ENCODE peak calls at places on chromosomes 16 and 17, in six cellular contexts. One of them, this sample, is unnamed.

GRCh38 chr17:81708739-81709185 is 3.3 kb upstream of the SLC25A10 start:
- DNase-seq in A549: no peak
- DNase-seq in NB4: no peak
- DNase-seq in endothelial cell of umbilical vein: no peak
- DNase-seq in GM12878: no peak
- DNase-seq in HepG2: no peak
- DNase-seq in this sample: no peak

GRCh38 chr17:49696233-49696761 is 11.5 kb downstream of the SLC35B1 start:
- DNase-seq in A549: no peak
- DNase-seq in NB4: peak; percentile 80
- DNase-seq in endothelial cell of umbilical vein: no peak
- DNase-seq in GM12878: peak; percentile 72
- DNase-seq in HepG2: no peak
- DNase-seq in this sample: no peak

GRCh38 chr17:14301279-14301760 is 439 bp downstream of the HS3ST3B1 start:
- DNase-seq in A549: no peak
- DNase-seq in NB4: no peak
- DNase-seq in endothelial cell of umbilical vein: no peak
- DNase-seq in GM12878: no peak
- DNase-seq in HepG2: no peak
- DNase-seq in this sample: peak; percentile 15

GRCh38 chr17:72614871-72615626 is 477.4 kb downstream of the SLC39A11 start:
- DNase-seq in A549: peak; percentile 95
- DNase-seq in NB4: no peak
- DNase-seq in endothelial cell of umbilical vein: no peak
- DNase-seq in GM12878: no peak
- DNase-seq in HepG2: peak; percentile 98
- DNase-seq in this sample: no peak

GRCh38 chr17:42653179-42654124 is 5.6 kb upstream of the TUBG2 start:
- DNase-seq in A549: no peak
- DNase-seq in NB4: no peak
- DNase-seq in endothelial cell of umbilical vein: peak; percentile 39
- DNase-seq in GM12878: no peak
- DNase-seq in HepG2: no peak
- DNase-seq in this sample: peak; percentile 45

GRCh38 chr16:74071996-74072559 is 224.5 kb upstream of the PSMD7 start:
- DNase-seq in A549: no peak
- DNase-seq in NB4: no peak
- DNase-seq in endothelial cell of umbilical vein: no peak
- DNase-seq in GM12878: no peak
- DNase-seq in HepG2: no peak
- DNase-seq in this sample: no peak

GRCh38 chr17:78128616-78129384 is at the start of gene TMC6:
- DNase-seq in A549: peak; percentile 56
- DNase-seq in NB4: peak; percentile 85
- DNase-seq in endothelial cell of umbilical vein: peak; percentile 42
- DNase-seq in GM12878: no peak
- DNase-seq in HepG2: peak; percentile 87
- DNase-seq in this sample: peak; percentile 94

GRCh38 chr17:28317965-28318758 is 838 bp upstream of the TMEM97 start:
- DNase-seq in A549: no peak
- DNase-seq in NB4: peak; percentile 55
- DNase-seq in endothelial cell of umbilical vein: peak; percentile 6
- DNase-seq in GM12878: no peak
- DNase-seq in HepG2: no peak
- DNase-seq in this sample: peak; percentile 61

GRCh38 chr16:85401917-85402766 is 211.0 kb upstream of the GSE1 start:
- DNase-seq in A549: no peak
- DNase-seq in NB4: no peak
- DNase-seq in endothelial cell of umbilical vein: no peak
- DNase-seq in GM12878: no peak
- DNase-seq in HepG2: no peak
- DNase-seq in this sample: no peak

GRCh38 chr16:65621640-65622039 is 499.8 kb upstream of the CDH11 start:
- DNase-seq in A549: no peak
- DNase-seq in NB4: no peak
- DNase-seq in endothelial cell of umbilical vein: no peak
- DNase-seq in GM12878: no peak
- DNase-seq in HepG2: no peak
- DNase-seq in this sample: no peak

GRCh38 chr17:79282294-79282693 is 207.7 kb downstream of the ENGASE start:
- DNase-seq in A549: no peak
- DNase-seq in NB4: no peak
- DNase-seq in endothelial cell of umbilical vein: no peak
- DNase-seq in GM12878: no peak
- DNase-seq in HepG2: no peak
- DNase-seq in this sample: no peak

GRCh38 chr16:80189481-80190163 is 351.2 kb upstream of the DYNLRB2 start:
- DNase-seq in A549: no peak
- DNase-seq in NB4: no peak
- DNase-seq in endothelial cell of umbilical vein: no peak
- DNase-seq in GM12878: no peak
- DNase-seq in HepG2: no peak
- DNase-seq in this sample: no peak

GRCh38 chr17:32564325-32564724 is 77.5 kb downstream of the CDK5R1 start:
- DNase-seq in A549: no peak
- DNase-seq in NB4: no peak
- DNase-seq in endothelial cell of umbilical vein: no peak
- DNase-seq in GM12878: no peak
- DNase-seq in HepG2: no peak
- DNase-seq in this sample: no peak

GRCh38 chr16:85216522-85217375 is 104.5 kb upstream of the CIBAR2 start:
- DNase-seq in A549: no peak
- DNase-seq in NB4: no peak
- DNase-seq in endothelial cell of umbilical vein: no peak
- DNase-seq in GM12878: no peak
- DNase-seq in HepG2: no peak
- DNase-seq in this sample: peak; percentile 82

DNA sequence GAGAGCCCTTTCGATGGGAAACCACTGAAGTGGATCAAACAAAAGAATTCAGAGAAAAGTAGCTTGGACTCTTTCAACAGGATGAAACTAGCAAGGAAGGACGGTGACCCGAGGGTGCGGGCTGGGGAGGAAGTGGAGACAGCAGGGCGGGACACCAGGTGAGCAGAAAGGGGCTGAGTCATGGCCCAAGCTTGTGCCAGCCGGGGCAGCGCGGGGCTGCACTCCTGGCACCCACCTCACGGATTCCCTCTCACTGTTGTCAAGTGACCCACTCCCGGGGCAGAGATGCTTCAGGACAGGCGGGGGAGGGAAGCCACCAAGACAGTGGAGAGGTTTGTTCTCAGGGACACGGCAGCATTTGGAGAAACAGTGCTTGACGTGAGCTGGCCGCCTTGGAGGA is 10.7 kb upstream of the RNF222 start:
- DNase-seq in A549: peak; percentile 44
- DNase-seq in NB4: no peak
- DNase-seq in endothelial cell of umbilical vein: no peak
- DNase-seq in GM12878: no peak
- DNase-seq in HepG2: peak; percentile 41
- DNase-seq in this sample: no peak
- TF ChIP-seq MYC in A549: no peak
- TF ChIP-seq MYC in NB4: no peak
- TF ChIP-seq MYC in endothelial cell of umbilical vein: no peak
- TF ChIP-seq MYC in GM12878: no peak
- TF ChIP-seq MYC in HepG2: no peak
- TF ChIP-seq MYC in this sample: no peak

GRCh38 chr16:11511801-11512200 is 74.9 kb downstream of the LITAF start:
- DNase-seq in A549: no peak
- DNase-seq in NB4: no peak
- DNase-seq in endothelial cell of umbilical vein: no peak
- DNase-seq in GM12878: no peak
- DNase-seq in HepG2: no peak
- DNase-seq in this sample: no peak

GRCh38 chr16:11511328-11511727 is 75.4 kb downstream of the LITAF start:
- DNase-seq in A549: no peak
- DNase-seq in NB4: no peak
- DNase-seq in endothelial cell of umbilical vein: no peak
- DNase-seq in GM12878: no peak
- DNase-seq in HepG2: no peak
- DNase-seq in this sample: no peak

GRCh38 chr16:11507991-11508390 is 78.7 kb downstream of the LITAF start:
- DNase-seq in A549: no peak
- DNase-seq in NB4: no peak
- DNase-seq in endothelial cell of umbilical vein: no peak
- DNase-seq in GM12878: no peak
- DNase-seq in HepG2: no peak
- DNase-seq in this sample: no peak

GRCh38 chr16:11507350-11507749 is 79.4 kb downstream of the LITAF start:
- DNase-seq in A549: no peak
- DNase-seq in NB4: no peak
- DNase-seq in endothelial cell of umbilical vein: no peak
- DNase-seq in GM12878: no peak
- DNase-seq in HepG2: no peak
- DNase-seq in this sample: no peak

DNA sequence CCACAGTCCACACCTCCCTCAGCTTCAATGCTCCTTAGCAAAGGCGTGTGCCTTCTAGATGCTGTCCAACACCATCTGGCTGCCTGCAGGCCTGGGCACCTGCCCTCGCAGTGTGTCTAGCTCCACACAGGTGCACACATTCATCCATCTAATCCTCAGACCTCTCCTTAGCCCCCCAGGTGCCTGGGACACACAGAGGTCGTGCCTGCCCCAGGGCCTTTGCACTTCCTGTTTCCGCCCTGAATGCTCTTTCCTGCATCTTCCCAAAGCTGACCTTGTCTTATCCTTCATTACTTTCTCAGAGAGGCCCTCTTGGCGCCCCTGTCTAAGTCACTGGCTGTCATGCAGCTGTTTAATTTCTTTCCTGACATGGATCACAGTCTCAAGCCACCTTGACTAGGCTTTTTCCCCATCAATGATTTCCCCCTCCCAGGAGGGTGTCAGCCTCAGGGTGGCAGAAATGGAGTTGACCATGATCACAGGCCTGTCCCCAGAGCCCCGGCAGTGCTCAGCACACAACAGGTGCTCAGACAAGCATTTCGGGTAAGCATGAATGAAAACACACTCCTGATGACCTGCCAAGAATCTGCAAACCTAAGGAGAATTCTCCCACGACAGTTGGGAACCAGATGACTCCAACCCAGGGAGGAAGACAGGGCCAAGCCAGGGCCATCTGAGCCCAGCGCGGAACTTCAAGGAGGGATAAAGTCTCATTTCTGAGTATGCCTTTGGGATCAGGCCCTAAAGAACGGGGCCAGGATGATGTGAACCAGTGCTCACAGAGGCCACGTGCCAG is 76.3 kb downstream of the LITAF start:
- DNase-seq in A549: no peak
- DNase-seq in NB4: no peak
- DNase-seq in endothelial cell of umbilical vein: no peak
- DNase-seq in GM12878: no peak
- DNase-seq in HepG2: no peak
- DNase-seq in this sample: no peak
- TF ChIP-seq MYC in A549: no peak
- TF ChIP-seq MYC in NB4: no peak
- TF ChIP-seq MYC in endothelial cell of umbilical vein: no peak
- TF ChIP-seq MYC in GM12878: no peak
- TF ChIP-seq MYC in HepG2: no peak
- TF ChIP-seq MYC in this sample: no peak

DNA sequence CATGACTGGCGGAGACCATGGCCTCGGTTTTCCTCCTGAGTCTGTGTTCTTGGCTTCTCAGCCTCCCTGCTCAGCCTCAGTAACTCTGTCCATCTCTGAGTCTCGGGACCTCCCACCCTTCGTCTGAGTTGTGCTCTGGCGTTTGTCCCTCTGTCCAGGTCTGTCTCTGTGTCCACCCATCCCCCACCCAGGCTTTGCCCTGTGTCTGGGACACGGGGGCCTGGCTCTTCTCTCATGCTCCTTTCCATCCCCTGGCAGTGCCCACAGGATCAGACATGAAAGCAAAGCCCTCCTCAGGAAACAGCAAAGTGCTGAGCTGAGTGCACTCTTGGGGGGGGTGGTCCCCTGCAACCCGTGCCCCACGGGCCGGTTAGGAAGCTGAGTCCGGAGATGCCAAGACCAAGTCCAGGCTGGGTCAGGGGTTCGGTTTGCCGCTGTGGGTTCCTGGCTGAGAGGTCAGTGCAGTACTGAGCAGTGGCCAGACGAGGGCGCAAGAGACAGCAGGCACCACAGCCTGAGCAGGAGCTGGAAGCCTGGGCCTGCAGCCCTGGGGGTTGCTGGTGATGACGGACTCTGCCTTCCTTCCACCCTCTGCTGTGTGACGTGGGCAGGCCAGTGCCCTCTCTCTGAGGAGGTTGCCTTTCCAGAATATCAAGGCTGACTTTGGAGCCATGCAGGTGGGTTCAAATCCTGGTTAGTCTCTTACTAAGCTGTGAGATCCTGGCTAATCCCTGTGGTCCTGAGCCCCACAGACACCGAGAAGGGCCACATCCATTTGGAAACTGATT is 2.5 kb downstream of the P2RX1 start:
- DNase-seq in A549: peak; percentile 77
- DNase-seq in NB4: peak; percentile 80
- DNase-seq in endothelial cell of umbilical vein: peak; percentile 73
- DNase-seq in GM12878: peak; percentile 56
- DNase-seq in HepG2: peak; percentile 51
- DNase-seq in this sample: peak; percentile 65
- TF ChIP-seq MYC in A549: no peak
- TF ChIP-seq MYC in NB4: peak; percentile 25
- TF ChIP-seq MYC in endothelial cell of umbilical vein: no peak
- TF ChIP-seq MYC in GM12878: no peak
- TF ChIP-seq MYC in HepG2: no peak
- TF ChIP-seq MYC in this sample: no peak

DNA sequence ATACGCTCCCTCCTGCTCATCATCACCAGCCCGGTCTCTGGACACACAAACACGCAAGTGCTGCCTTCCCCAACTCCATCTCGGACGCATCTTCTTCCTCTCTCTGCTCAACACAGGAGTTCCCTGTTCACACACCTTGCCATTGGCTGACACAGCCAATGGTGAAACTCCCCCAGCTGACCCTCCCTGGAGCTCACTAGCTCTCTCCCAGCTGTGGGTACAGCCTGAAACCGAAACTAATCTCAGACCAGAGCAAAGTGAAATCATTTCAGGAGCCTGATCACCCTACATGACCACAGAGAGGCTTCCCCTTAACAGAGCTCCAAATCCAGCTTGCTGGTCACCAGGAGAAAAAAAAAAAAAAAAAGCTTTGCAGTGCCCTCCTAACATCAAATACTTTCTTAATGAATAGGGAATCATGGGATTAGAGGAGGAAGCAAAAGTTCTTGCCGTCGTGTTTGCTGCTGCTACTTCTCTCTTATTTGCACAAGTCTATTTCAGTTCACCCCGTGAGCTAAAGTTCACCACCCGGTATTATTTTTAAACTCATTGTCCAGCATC is 8.3 kb downstream of the CUEDC1 start:
- DNase-seq in A549: peak; percentile 66
- DNase-seq in NB4: peak; percentile 88
- DNase-seq in endothelial cell of umbilical vein: peak; percentile 70
- DNase-seq in GM12878: peak; percentile 73
- DNase-seq in HepG2: peak; percentile 80
- DNase-seq in this sample: peak; percentile 46
- TF ChIP-seq MYC in A549: no peak
- TF ChIP-seq MYC in NB4: no peak
- TF ChIP-seq MYC in endothelial cell of umbilical vein: no peak
- TF ChIP-seq MYC in GM12878: no peak
- TF ChIP-seq MYC in HepG2: no peak
- TF ChIP-seq MYC in this sample: no peak